ENCODE peak calls at places on chromosomes 7 and 10, in five cellular contexts. Q is neural progenitor cell; G is activated effector memory CD4-positive, alpha-beta T cell treated with anti-CD3 and anti-CD28 coated beads, Interleukin-2, amount 50 U/mL, for 16 hours; R is T-helper 2 cell; I is GM10248. P is an unnamed sample.

GRCh38 chr7:43040461-43040860 is 72.0 kb upstream of the HECW1 start:
- DNase-seq in R (no peak), I (no peak), Q (no peak), G (no peak), P (no peak)

GRCh38 chr7:142855756-142856564 is 1.1 kb downstream of the EPHB6 start:
- DNase-seq in G (no peak), R (no peak), Q (no peak), I (no peak), P (no peak)

GRCh38 chr7:35875292-35875691 is 74.4 kb downstream of the SEPTIN7 start:
- DNase-seq in I (no peak), G (no peak), Q (no peak), R (no peak), P (no peak)

GRCh38 chr10:129896231-129897150 is 67.6 kb downstream of the EBF3 start:
- DNase-seq in G (peak), I (no peak), Q (peak), R (no peak), P (no peak)

GRCh38 chr7:158582089-158582456 is 5.5 kb downstream of the PTPRN2 start:
- DNase-seq in I (no peak), G (no peak), R (no peak), Q (no peak), P (no peak)

GRCh38 chr10:48498940-48499510 is 105.8 kb downstream of the ARHGAP22 start:
- DNase-seq in Q (no peak), I (no peak), R (no peak), G (peak), P (no peak)

GRCh38 chr7:64878684-64879083 is 24.4 kb upstream of the ZNF273 start:
- DNase-seq in Q (no peak), R (no peak), I (no peak), G (no peak), P (no peak)

GRCh38 chr10:30368065-30368718 is 19.1 kb upstream of the MTPAP start:
- DNase-seq in Q (no peak), I (no peak), R (no peak), G (no peak), P (no peak)

GRCh38 chr7:50540785-50541579 is 24.2 kb downstream of the DDC start:
- DNase-seq in Q (no peak), I (no peak), R (no peak), G (no peak), P (no peak)

GRCh38 chr10:9848981-9849380 is 1168.7 kb upstream of the CELF2 start:
- DNase-seq in Q (no peak), R (no peak), I (no peak), G (no peak), P (no peak)

GRCh38 chr7:509426-509825 is 10.2 kb downstream of the PDGFA start:
- DNase-seq in R (no peak), G (no peak), I (no peak), Q (no peak), P (no peak)

GRCh38 chr7:64183126-64183742 is 23.8 kb upstream of the ZNF735 start:
- DNase-seq in I (no peak), Q (no peak), G (peak), R (peak), P (peak)

GRCh38 chr7:150367677-150368097 is 935 bp upstream of the REPIN1 start:
- DNase-seq in R (no peak), G (no peak), Q (no peak), I (no peak), P (no peak)

GRCh38 chr7:101137651-101138148 is 10.8 kb downstream of the SERPINE1 start:
- DNase-seq in G (no peak), I (no peak), R (no peak), Q (no peak), P (no peak)

GRCh38 chr7:90209776-90210175 is 1.8 kb upstream of the STEAP2 start:
- DNase-seq in Q (no peak), G (no peak), I (no peak), R (no peak), P (no peak)

GRCh38 chr7:27154901-27155815 is 1.3 kb downstream of the HOXA7 start:
- DNase-seq in Q (no peak), G (peak), R (no peak), I (no peak), P (peak)

GRCh38 chr10:3237055-3237454 is 64.5 kb upstream of the PITRM1 start:
- DNase-seq in I (no peak), G (no peak), Q (no peak), R (no peak), P (no peak)

GRCh38 chr10:19788075-19788686 is 28.1 kb upstream of the PLXDC2 start:
- DNase-seq in R (no peak), G (no peak), Q (peak), I (peak), P (peak)

GRCh38 chr7:134562136-134562535 is 13.2 kb downstream of the AKR1B15 start:
- DNase-seq in R (no peak), Q (no peak), I (no peak), G (no peak), P (no peak)

GRCh38 chr10:22713853-22714523 is 390 bp downstream of the PIP4K2A start:
- DNase-seq in R (peak), G (no peak), Q (peak), I (no peak), P (peak)

GRCh38 chr10:70584366-70584765 is 18.2 kb downstream of the PRF1 start:
- DNase-seq in G (no peak), R (no peak), Q (peak), I (no peak), P (no peak)

GRCh38 chr7:104363355-104363754 is 35.0 kb downstream of the LHFPL3 start:
- DNase-seq in R (no peak), I (no peak), G (no peak), Q (no peak), P (no peak)

GRCh38 chr7:135204876-135205275 is 6.5 kb downstream of the WDR91 start:
- DNase-seq in Q (no peak), I (no peak), R (no peak), G (no peak), P (no peak)

GRCh38 chr10:102341038-102341688 is 54.3 kb upstream of the NFKB2 start:
- DNase-seq in R (no peak), Q (no peak), G (no peak), I (no peak), P (no peak)

GRCh38 chr10:124387078-124387874 is 31.4 kb downstream of the OAT start:
- DNase-seq in Q (no peak), R (no peak), G (no peak), I (no peak), P (no peak)

P was measured in WERI-Rb-1.